ENCODE peak calls at places on chromosome 11, in ten cellular contexts. A is lower lobe of right lung, E is upper lobe of right lung, S is stomach, M is heart left ventricle, H is psoas muscle, J is breast epithelium, C is mammary epithelial cell, V is PC-3, G is GM23338. T is an unnamed sample. For H3K36me3, the result is how much of the 10 kb centered on the place peaks cover.

GRCh38 chr11:67290801-67291200 is 1.7 kb downstream of the ANKRD13D start:
- DNase-seq in A (peak), E (peak), S (no peak), M (no peak), H (peak), J (no peak), C (no peak), V (no peak), G (no peak), T (no peak)

GRCh38 chr11:134119094-134119493 is 50.2 kb downstream of the JAM3 start:
- DNase-seq in A (no peak), E (no peak), S (no peak), M (no peak), H (no peak), J (no peak), C (peak), V (no peak), G (no peak), T (no peak)

GRCh38 chr11:131739243-131739882 is 368.9 kb downstream of the NTM start:
- DNase-seq in A (no peak), E (no peak), S (no peak), M (no peak), H (no peak), J (no peak), C (no peak), V (no peak), G (peak), T (no peak)

GRCh38 chr11:125166903-125167291 is 2.3 kb downstream of the PKNOX2 start:
- DNase-seq in A (no peak), E (no peak), S (no peak), M (no peak), H (no peak), J (no peak), C (no peak), V (no peak), G (no peak), T (no peak)

GRCh38 chr11:71420455-71421241 is 27.5 kb downstream of the DHCR7 start:
- DNase-seq in A (no peak), E (no peak), S (peak), M (no peak), H (no peak), J (no peak), C (peak), V (peak), G (peak), T (peak)

GRCh38 chr11:11620251-11620965 is 1.4 kb downstream of the GALNT18 start:
- DNase-seq in A (peak), E (peak), S (peak), M (peak), H (peak), J (peak), C (peak), V (peak), G (peak), T (no peak)

GRCh38 chr11:128625766-128626165 is 38.4 kb upstream of the ETS1 start:
- DNase-seq in A (no peak), E (no peak), S (no peak), M (no peak), H (no peak), J (no peak), C (no peak), V (no peak), G (no peak), T (no peak)

GRCh38 chr11:124811423-124812125 is 11.4 kb upstream of the MSANTD2 start:
- DNase-seq in A (no peak), E (no peak), S (no peak), M (no peak), H (no peak), J (no peak), C (no peak), V (no peak), G (no peak), T (no peak)

GRCh38 chr11:116310215-116310614 is 462.6 kb downstream of the BUD13 start:
- DNase-seq in A (no peak), E (no peak), S (no peak), M (no peak), H (no peak), J (no peak), C (no peak), V (no peak), G (no peak), T (no peak)

GRCh38 chr11:119664063-119664572 is 64.9 kb downstream of the NECTIN1 start:
- DNase-seq in A (no peak), E (no peak), S (peak), M (no peak), H (no peak), J (peak), C (no peak), V (no peak), G (peak), T (no peak)

GRCh38 chr11:87437844-87438223 is 400.1 kb downstream of the TMEM135 start:
- DNase-seq in A (no peak), E (no peak), S (no peak), M (no peak), H (no peak), J (no peak), C (peak), V (peak), G (no peak), T (peak)

GRCh38 chr11:1350086-1350725 is 39.5 kb upstream of the BRSK2 start:
- DNase-seq in A (no peak), E (peak), S (no peak), M (no peak), H (peak), J (no peak), C (no peak), V (no peak), G (no peak), T (no peak)

GRCh38 chr11:21949741-21950413 is 243.0 kb upstream of the ANO5 start:
- DNase-seq in A (no peak), E (no peak), S (no peak), M (no peak), H (no peak), J (no peak), C (no peak), V (peak), G (no peak), T (peak)

GRCh38 chr11:129828301-129828836 is 12.7 kb downstream of the TMEM45B start:
- DNase-seq in A (no peak), E (no peak), S (peak), M (no peak), H (no peak), J (no peak), C (peak), V (peak), G (no peak), T (no peak)

GRCh38 chr11:120801801-120802689 is 221.9 kb upstream of the TBCEL start:
- DNase-seq in A (peak), E (no peak), S (peak), M (peak), H (no peak), J (peak), C (peak), V (peak), G (peak), T (peak)

GRCh38 chr11:58011771-58012170 is 11.9 kb upstream of the OR9Q1 start:
- DNase-seq in A (no peak), E (no peak), S (no peak), M (no peak), H (no peak), J (no peak), C (no peak), V (no peak), G (no peak), T (no peak)

GRCh38 chr11:100930185-100930778 is 199.3 kb downstream of the PGR start:
- DNase-seq in A (no peak), E (no peak), S (no peak), M (no peak), H (no peak), J (no peak), C (peak), V (peak), G (peak), T (no peak)

GRCh38 chr11:61695917-61696316 is 15.7 kb downstream of the DAGLA start:
- DNase-seq in A (peak), E (peak), S (peak), M (peak), H (peak), J (peak), C (peak), V (peak), G (peak), T (no peak)

GRCh38 chr11:72524711-72525110 is 90.4 kb upstream of the CLPB start:
- DNase-seq in A (no peak), E (no peak), S (no peak), M (no peak), H (no peak), J (no peak), C (peak), V (peak), G (no peak), T (no peak)

GRCh38 chr11:62856333-62856910 is 17.0 kb upstream of the WDR74 start:
- DNase-seq in A (no peak), E (no peak), S (no peak), M (no peak), H (no peak), J (no peak), C (no peak), V (peak), G (no peak), T (no peak)

GRCh38 chr11:96328395-96329010 is 14.5 kb downstream of the MAML2 start:
- DNase-seq in A (no peak), E (no peak), S (no peak), M (no peak), H (no peak), J (no peak), C (peak), V (peak), G (no peak), T (no peak)

GRCh38 chr11:104968856-104969776 is 742 bp upstream of the CASP4 start:
- DNase-seq in A (peak), E (peak), S (no peak), M (peak), H (peak), J (no peak), C (peak), V (peak), G (peak), T (peak)

GRCh38 chr11:47714554-47715081 is 551 bp downstream of the AGBL2 start:
- DNase-seq in A (no peak), E (peak), S (no peak), M (no peak), H (no peak), J (no peak), C (peak), V (no peak), G (peak), T (no peak)

GRCh38 chr11:95413021-95413420 is 182.0 kb upstream of the SESN3 start:
- DNase-seq in A (no peak), E (no peak), S (no peak), M (no peak), H (no peak), J (no peak), C (no peak), V (no peak), G (no peak), T (no peak)

GRCh38 chr11:115069599-115069998 is 391.3 kb downstream of the NXPE2 start:
- DNase-seq in A (no peak), E (no peak), S (no peak), M (no peak), H (no peak), J (no peak), C (no peak), V (no peak), G (no peak), T (no peak)

GRCh38 chr11:12100886-12101285 is 9.5 kb upstream of the MICAL2 start:
- DNase-seq in A (peak), E (peak), S (no peak), M (no peak), H (no peak), J (no peak), C (no peak), V (no peak), G (no peak), T (no peak)

GRCh38 chr11:78351193-78351592 is 66.4 kb downstream of the GAB2 start:
- DNase-seq in A (no peak), E (no peak), S (no peak), M (no peak), H (no peak), J (no peak), C (no peak), V (no peak), G (peak), T (no peak)

GRCh38 chr11:96013459-96014213 is 89.7 kb upstream of the MTMR2 start:
- DNase-seq in A (no peak), E (no peak), S (no peak), M (no peak), H (no peak), J (no peak), C (no peak), V (no peak), G (no peak), T (no peak)

GRCh38 chr11:102287963-102288744 is 29.1 kb upstream of the BIRC3 start:
- DNase-seq in A (no peak), E (no peak), S (peak), M (peak), H (no peak), J (no peak), C (peak), V (peak), G (peak), T (peak)

DNA sequence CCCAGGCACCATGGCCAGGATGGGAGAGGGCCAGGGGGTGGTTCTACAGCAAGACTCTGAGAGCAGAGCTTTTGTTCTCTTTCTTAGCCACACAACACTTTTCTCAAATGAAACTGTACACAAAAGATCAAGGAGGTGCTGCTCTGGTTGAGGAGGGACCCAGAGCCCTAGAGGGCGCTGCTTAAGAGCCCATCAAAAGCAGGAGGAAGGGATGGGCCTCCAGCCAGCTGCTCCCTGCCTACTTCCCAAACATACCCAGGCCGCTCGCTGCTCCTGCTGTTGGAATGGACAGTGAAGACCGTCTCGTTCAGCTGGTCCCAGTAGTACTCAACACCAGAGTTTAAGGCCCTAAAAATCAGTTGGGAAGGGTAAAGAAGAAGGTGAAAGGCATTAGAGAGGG is 18.4 kb upstream of the CHRM4 start:
- DNase-seq in A (no peak), E (peak), S (no peak), M (no peak), H (no peak), J (no peak), C (no peak), V (no peak), G (peak), T (no peak)
- H3K36me3 ChIP-seq in A (half or more), E (half or more), S (half or more), M (under half), H (half or more), J (under half), C (under half), V (under half), G (under half), T (under half)

GRCh38 chr11:3914807-3915206 is 59.3 kb downstream of the STIM1 start:
- DNase-seq in A (no peak), E (no peak), S (no peak), M (no peak), H (no peak), J (no peak), C (peak), V (peak), G (no peak), T (no peak)
- H3K4me3 ChIP-seq in A (no peak), E (no peak), S (no peak), M (no peak), H (no peak), J (no peak), C (no peak), V (no peak), G (no peak), T (no peak)

DNA sequence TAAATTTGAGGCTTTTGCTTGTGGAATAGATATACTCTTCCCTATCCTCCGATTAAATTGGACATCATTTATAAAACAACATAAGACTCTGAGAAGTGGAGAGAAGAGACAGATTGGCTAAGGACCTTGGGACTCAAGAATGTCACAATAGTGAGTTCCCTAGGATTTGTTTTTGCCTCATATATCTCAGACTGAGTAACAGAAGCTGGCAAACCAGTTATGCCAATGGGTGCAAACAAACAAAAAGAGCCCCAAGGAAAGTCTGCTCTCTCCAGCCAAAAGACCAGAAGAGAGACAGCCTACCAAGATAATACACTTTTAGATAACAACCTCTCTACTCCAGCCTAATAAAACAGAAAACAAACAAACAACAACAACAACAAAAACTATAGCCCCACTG is 28.9 kb downstream of the DEUP1 start:
- DNase-seq in A (no peak), E (no peak), S (no peak), M (no peak), H (no peak), J (no peak), C (no peak), V (peak), G (no peak), T (no peak)
- H3K27ac ChIP-seq in A (no peak), E (no peak), S (no peak), M (no peak), H (no peak), J (no peak), C (no peak), V (no peak), G (no peak), T (no peak)

GRCh38 chr11:68938088-68938487 is 34.4 kb downstream of the IGHMBP2 start:
- DNase-seq in A (no peak), E (no peak), S (no peak), M (no peak), H (no peak), J (no peak), C (no peak), V (no peak), G (no peak), T (no peak)

GRCh38 chr11:68939583-68940555 is 36.2 kb downstream of the IGHMBP2 start:
- DNase-seq in A (no peak), E (no peak), S (no peak), M (no peak), H (no peak), J (no peak), C (no peak), V (no peak), G (no peak), T (no peak)

GRCh38 chr11:68936676-68937620 is 33.3 kb downstream of the IGHMBP2 start:
- DNase-seq in A (peak), E (no peak), S (no peak), M (no peak), H (no peak), J (no peak), C (no peak), V (no peak), G (no peak), T (no peak)

GRCh38 chr11:68940651-68941323 is 37.1 kb downstream of the IGHMBP2 start:
- DNase-seq in A (no peak), E (no peak), S (no peak), M (no peak), H (no peak), J (no peak), C (no peak), V (no peak), G (no peak), T (no peak)

GRCh38 chr11:68938816-68939582 is 35.3 kb downstream of the IGHMBP2 start:
- DNase-seq in A (no peak), E (no peak), S (no peak), M (no peak), H (no peak), J (no peak), C (no peak), V (no peak), G (no peak), T (no peak)
- H3K36me3 ChIP-seq in A (half or more), E (half or more), S (half or more), M (under half), H (half or more), J (under half), C (under half), V (under half), G (under half), T (under half)